ENCODE peak calls at places on chromosomes 4 and X, in eight cellular contexts. E, I, F, Q, L, T, H and Y are unnamed samples.

GRCh38 chrX:107626916-107627315 is 1.4 kb upstream of the PRPS1 start:
- DNase-seq in E (no peak), I (no peak), F (no peak), Q (peak; percentile 2), L (no peak), T (no peak), H (no peak), Y (no peak)

GRCh38 chr4:54277691-54278090 is 48.6 kb downstream of the PDGFRA start:
- DNase-seq in E (no peak), I (peak; percentile 72), F (no peak), Q (no peak), L (no peak), T (no peak), H (no peak), Y (no peak)

GRCh38 chr4:15479089-15479912 is 9.6 kb downstream of the CC2D2A start:
- DNase-seq in E (peak; percentile 11), I (peak; percentile 87), F (peak; percentile 81), Q (peak; percentile 86), L (peak; percentile 87), T (no peak), H (peak; percentile 70), Y (peak; percentile 78)

GRCh38 chr4:107647591-107647990 is 72.4 kb downstream of the PAPSS1 start:
- DNase-seq in E (no peak), I (no peak), F (no peak), Q (no peak), L (no peak), T (no peak), H (no peak), Y (no peak)

GRCh38 chr4:176193126-176193525 is 2.3 kb downstream of the SPATA4 start:
- DNase-seq in E (no peak), I (no peak), F (no peak), Q (no peak), L (no peak), T (no peak), H (no peak), Y (no peak)

GRCh38 chr4:185552254-185552653 is 16.9 kb upstream of the PDLIM3 start:
- DNase-seq in E (no peak), I (no peak), F (no peak), Q (no peak), L (no peak), T (no peak), H (no peak), Y (no peak)

GRCh38 chr4:12399781-12400180 is 971.1 kb upstream of the HS3ST1 start:
- DNase-seq in E (no peak), I (no peak), F (no peak), Q (no peak), L (no peak), T (no peak), H (no peak), Y (no peak)

GRCh38 chrX:153349952-153350351 is 16.0 kb downstream of the ZNF275 start:
- DNase-seq in E (no peak), I (no peak), F (no peak), Q (no peak), L (no peak), T (no peak), H (no peak), Y (no peak)

GRCh38 chr4:180380733-180381132 is 1862.5 kb upstream of the TENM3 start:
- DNase-seq in E (no peak), I (peak; percentile 2), F (no peak), Q (no peak), L (no peak), T (no peak), H (no peak), Y (no peak)

GRCh38 chr4:88158360-88159136 is at the start of gene ABCG2:
- DNase-seq in E (peak; percentile 78), I (peak; percentile 18), F (peak; percentile 80), Q (no peak), L (peak; percentile 78), T (peak; percentile 23), H (no peak), Y (no peak)

GRCh38 chr4:8652181-8653078 is 59.9 kb downstream of the CPZ start:
- DNase-seq in E (no peak), I (no peak), F (peak; percentile 58), Q (no peak), L (no peak), T (no peak), H (no peak), Y (peak; percentile 54)

GRCh38 chr4:123463869-123464268 is 67.3 kb downstream of the SPRY1 start:
- DNase-seq in E (no peak), I (no peak), F (no peak), Q (no peak), L (no peak), T (no peak), H (no peak), Y (no peak)

GRCh38 chr4:1763550-1764080 is 29.5 kb upstream of the FGFR3 start:
- DNase-seq in E (peak; percentile 68), I (peak; percentile 25), F (no peak), Q (no peak), L (peak; percentile 63), T (no peak), H (peak; percentile 56), Y (no peak)

GRCh38 chr4:14916554-14917304 is 85.6 kb upstream of the CPEB2 start:
- DNase-seq in E (peak; percentile 27), I (peak; percentile 83), F (no peak), Q (no peak), L (peak; percentile 25), T (no peak), H (no peak), Y (no peak)

GRCh38 chr4:25131396-25131795 is 28.9 kb downstream of the SEPSECS start:
- DNase-seq in E (no peak), I (no peak), F (no peak), Q (no peak), L (no peak), T (no peak), H (no peak), Y (no peak)

GRCh38 chr4:71009796-71010588 is 16.5 kb downstream of the DCK start:
- DNase-seq in E (peak; percentile 26), I (no peak), F (no peak), Q (peak; percentile 44), L (peak; percentile 49), T (no peak), H (no peak), Y (no peak)

GRCh38 chr4:83252782-83253405 is 31.7 kb downstream of the COQ2 start:
- DNase-seq in E (peak; percentile 82), I (peak; percentile 70), F (no peak), Q (peak; percentile 40), L (peak; percentile 85), T (peak; percentile 48), H (peak; percentile 8), Y (peak; percentile 74)